ENCODE peak calls at places on chromosomes 6 and 20, in seven cellular contexts. H, I, N, J, W, R and U are unnamed samples.

GRCh38 chr6:168226832-168227434 is 92.6 kb downstream of the DACT2 start:
- DNase-seq in H (no peak), I (no peak), N (no peak), J (no peak), W (no peak), R (no peak), U (peak)

GRCh38 chr6:18395851-18396187 is 8.7 kb downstream of the RNF144B start:
- DNase-seq in H (no peak), I (no peak), N (no peak), J (no peak), W (no peak), R (no peak), U (peak)

GRCh38 chr6:35980991-35981645 is 43.3 kb downstream of the SLC26A8 start:
- DNase-seq in H (no peak), I (no peak), N (no peak), J (no peak), W (no peak), R (no peak), U (peak)

GRCh38 chr6:38489951-38490350 is 149.8 kb downstream of the BTBD9 start:
- DNase-seq in H (no peak), I (no peak), N (peak), J (no peak), W (no peak), R (no peak), U (peak)

GRCh38 chr6:130980310-130981032 is 82.6 kb downstream of the EPB41L2 start:
- DNase-seq in H (no peak), I (no peak), N (no peak), J (no peak), W (no peak), R (no peak), U (no peak)

GRCh38 chr6:11179088-11179977 is 53.1 kb downstream of the NEDD9 start:
- DNase-seq in H (no peak), I (no peak), N (no peak), J (no peak), W (no peak), R (no peak), U (no peak)

GRCh38 chr6:135117413-135117968 is 62.9 kb upstream of the HBS1L start:
- DNase-seq in H (no peak), I (no peak), N (no peak), J (no peak), W (no peak), R (no peak), U (no peak)

GRCh38 chr6:11386323-11386722 is 151.2 kb upstream of the TMEM170B start:
- DNase-seq in H (no peak), I (no peak), N (no peak), J (no peak), W (no peak), R (no peak), U (no peak)

GRCh38 chr20:37377346-37378081 is 31.6 kb downstream of the SRC start:
- DNase-seq in H (no peak), I (peak), N (no peak), J (no peak), W (no peak), R (no peak), U (no peak)

GRCh38 chr6:138545621-138545980 is 46.3 kb upstream of the NHSL1 start:
- DNase-seq in H (peak), I (no peak), N (no peak), J (peak), W (peak), R (peak), U (peak)

GRCh38 chr20:25278636-25279361 is 30.9 kb downstream of the PYGB start:
- DNase-seq in H (peak), I (peak), N (no peak), J (peak), W (peak), R (peak), U (no peak)

GRCh38 chr6:7902221-7902620 is 8.4 kb downstream of the TXNDC5 start:
- DNase-seq in H (no peak), I (no peak), N (no peak), J (no peak), W (no peak), R (no peak), U (no peak)

GRCh38 chr6:70779934-70780333 is 112.3 kb downstream of the SMAP1 start:
- DNase-seq in H (no peak), I (no peak), N (no peak), J (no peak), W (no peak), R (no peak), U (no peak)

GRCh38 chr6:37051138-37052026 is 45.9 kb downstream of the FGD2 start:
- DNase-seq in H (peak), I (peak), N (no peak), J (peak), W (peak), R (peak), U (peak)

GRCh38 chr20:38764563-38765355 is 16.5 kb downstream of the ACTR5 start:
- DNase-seq in H (no peak), I (no peak), N (peak), J (no peak), W (no peak), R (peak), U (peak)

GRCh38 chr6:29746846-29747687 is 23.8 kb downstream of the HLA-F start:
- DNase-seq in H (no peak), I (no peak), N (no peak), J (no peak), W (no peak), R (no peak), U (no peak)

GRCh38 chr6:29747688-29748250 is 24.5 kb downstream of the HLA-F start:
- DNase-seq in H (no peak), I (no peak), N (no peak), J (no peak), W (no peak), R (no peak), U (no peak)

GRCh38 chr6:29750709-29751108 is 27.5 kb downstream of the HLA-F start:
- DNase-seq in H (no peak), I (no peak), N (no peak), J (no peak), W (no peak), R (peak), U (no peak)

GRCh38 chr6:29749668-29750067 is 26.4 kb downstream of the HLA-F start:
- DNase-seq in H (no peak), I (no peak), N (no peak), J (no peak), W (no peak), R (no peak), U (no peak)

DNA sequence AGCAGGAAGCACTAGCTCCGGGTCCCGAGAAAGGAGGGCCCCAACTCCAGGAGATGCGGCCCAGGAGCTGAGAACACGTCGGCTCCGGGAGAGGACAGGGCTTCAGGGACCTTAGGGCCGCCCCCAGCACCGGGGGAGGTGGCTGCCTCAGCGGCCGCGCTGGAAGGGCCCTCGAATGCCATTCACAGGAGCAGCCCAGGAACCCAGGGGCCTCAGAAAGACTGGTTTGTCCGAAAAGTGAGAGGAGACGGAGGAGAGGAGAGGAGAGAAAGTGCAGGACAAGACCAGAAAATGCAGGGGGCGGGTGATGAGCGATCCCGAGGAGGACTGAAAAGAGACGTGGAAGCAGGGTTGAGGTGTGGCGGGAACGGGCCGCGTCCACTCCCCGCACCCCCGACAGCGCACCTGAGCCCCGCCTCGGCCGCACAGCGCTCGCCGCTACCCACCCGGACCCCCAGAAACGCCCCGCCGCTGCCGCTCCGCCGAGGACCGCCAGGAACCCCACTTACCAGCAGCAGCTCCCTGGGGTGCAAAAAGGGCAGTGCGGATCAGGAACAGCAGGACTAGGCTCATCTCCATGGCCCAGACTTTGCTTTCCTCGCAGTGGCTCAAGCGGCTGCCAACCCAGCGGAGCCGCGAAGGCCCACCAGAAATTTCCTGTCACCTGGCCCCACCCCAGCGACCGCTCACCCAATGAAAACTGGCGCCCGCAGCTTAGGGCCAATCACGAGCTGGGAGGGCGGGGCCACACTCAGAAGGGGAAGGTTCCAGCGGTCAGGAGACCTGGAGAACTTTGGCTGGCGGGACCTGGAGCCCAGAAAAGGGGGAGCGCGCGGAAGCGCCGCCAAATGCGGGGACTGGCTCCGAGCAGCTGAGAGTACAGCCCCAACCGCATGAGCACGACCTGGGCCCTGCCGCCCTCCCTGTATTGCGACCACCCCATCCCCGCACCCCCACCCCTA is 25.4 kb downstream of the HLA-F start:
- DNase-seq in H (peak), I (peak), N (no peak), J (peak), W (peak), R (peak), U (peak)
- H3K4me3 ChIP-seq in H (peak), I (peak), N (peak), J (peak), W (peak), R (peak), U (peak)

GRCh38 chr6:5729813-5730212 is 276.9 kb downstream of the NRN1 start:
- DNase-seq in H (no peak), I (no peak), N (no peak), J (no peak), W (no peak), R (no peak), U (no peak)
- TF ChIP-seq CTCF in H (no peak), I (no peak), N (no peak), J (no peak), W (no peak), R (no peak), U (no peak)

GRCh38 chr6:116764557-116764960 is 960 bp downstream of the FAM162B start:
- DNase-seq in H (peak), I (no peak), N (no peak), J (no peak), W (no peak), R (no peak), U (no peak)
- H3K4me3 ChIP-seq in H (peak), I (peak), N (peak), J (peak), W (peak), R (no peak), U (peak)

DNA sequence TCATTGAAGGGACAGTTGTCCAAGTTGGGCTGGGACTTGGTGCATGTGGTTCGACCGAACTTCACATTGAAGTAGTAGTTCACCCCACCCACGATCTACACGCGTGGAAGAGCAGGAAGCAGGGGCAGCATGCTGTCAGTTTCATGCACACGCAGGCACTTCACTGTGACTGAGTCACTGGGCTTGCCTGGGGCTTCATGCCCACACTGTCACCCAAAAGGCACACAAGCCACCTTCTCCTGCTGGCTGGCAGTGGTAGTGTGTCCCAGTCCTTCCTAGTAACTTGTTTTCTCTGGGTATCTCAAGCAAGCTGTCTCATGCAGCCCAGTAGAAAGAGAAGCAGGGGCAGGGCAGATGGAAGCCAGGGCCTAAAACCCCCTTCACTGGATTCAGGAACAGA is 2.0 kb downstream of the CST5 start:
- DNase-seq in H (no peak), I (no peak), N (no peak), J (no peak), W (no peak), R (no peak), U (no peak)
- TF ChIP-seq CTCF in H (no peak), I (no peak), N (no peak), J (no peak), W (no peak), R (no peak), U (no peak)

DNA sequence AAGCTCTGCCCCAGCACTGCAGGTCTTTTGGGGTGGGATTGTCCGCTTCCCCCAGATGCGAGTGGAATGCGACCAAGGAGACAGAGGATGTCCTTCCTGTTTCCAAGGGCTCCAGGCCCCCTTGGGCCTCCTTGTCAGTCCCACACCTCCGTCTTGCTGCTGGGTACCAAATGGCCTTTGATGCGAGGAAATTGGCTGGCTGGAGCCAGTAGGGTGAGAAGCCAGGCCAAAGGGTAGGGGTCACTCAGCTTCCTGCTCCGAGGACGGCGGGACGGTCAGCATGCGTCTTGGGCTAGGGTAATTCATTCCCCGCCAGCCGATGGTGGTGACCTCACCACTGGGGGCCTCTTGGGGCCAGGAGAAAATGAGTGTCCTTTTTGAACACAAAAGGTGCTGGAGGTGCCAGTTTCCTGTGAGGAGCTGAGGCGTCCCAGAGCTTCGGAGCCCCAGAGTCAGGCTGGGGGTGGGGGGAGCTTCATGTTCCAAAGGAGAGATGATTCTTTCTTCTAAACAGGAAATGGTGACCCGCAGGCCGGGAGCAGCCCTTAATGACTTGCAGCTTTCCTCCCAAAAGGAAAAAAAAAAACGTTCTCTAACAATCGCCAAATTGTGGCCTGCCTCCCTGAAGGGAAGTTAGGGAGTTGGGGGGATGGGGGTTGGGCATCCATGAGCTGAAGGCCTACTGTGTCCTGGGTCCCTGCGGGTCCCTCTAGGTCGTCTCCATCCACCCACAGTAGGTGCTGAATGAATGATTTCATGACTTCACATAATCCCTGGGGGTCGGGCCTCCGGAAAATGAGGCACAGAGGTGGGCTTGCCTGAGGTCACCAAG is 6.7 kb downstream of the SNAI1 start:
- DNase-seq in H (peak), I (no peak), N (peak), J (peak), W (peak), R (no peak), U (peak)
- H3K4me3 ChIP-seq in H (no peak), I (no peak), N (no peak), J (peak), W (no peak), R (no peak), U (no peak)

GRCh38 chr20:44691424-44692423 is 23.4 kb upstream of the CCN5 start:
- DNase-seq in H (peak), I (no peak), N (no peak), J (no peak), W (no peak), R (no peak), U (peak)

GRCh38 chr20:44690781-44691423 is 24.3 kb upstream of the CCN5 start:
- DNase-seq in H (peak), I (no peak), N (no peak), J (no peak), W (no peak), R (no peak), U (peak)

GRCh38 chr20:44686934-44687333 is 28.2 kb upstream of the CCN5 start:
- DNase-seq in H (no peak), I (no peak), N (no peak), J (no peak), W (no peak), R (no peak), U (no peak)

GRCh38 chr20:44689809-44690208 is 25.4 kb upstream of the CCN5 start:
- DNase-seq in H (peak), I (no peak), N (no peak), J (no peak), W (no peak), R (no peak), U (no peak)

GRCh38 chr20:44688053-44688625 is 27.0 kb upstream of the CCN5 start:
- DNase-seq in H (no peak), I (no peak), N (no peak), J (no peak), W (no peak), R (no peak), U (no peak)
- TF ChIP-seq CTCF in H (no peak), I (no peak), N (peak), J (no peak), W (no peak), R (no peak), U (peak)

GRCh38 chr20:62972270-62973032 is 19.9 kb downstream of the SLC17A9 start:
- DNase-seq in H (peak), I (peak), N (peak), J (peak), W (peak), R (peak), U (peak)
- H3K4me3 ChIP-seq in H (no peak), I (peak), N (peak), J (peak), W (peak), R (no peak), U (peak)